ENCODE peak calls at places on chromosomes 13 and 19, in eight cellular contexts. C, D, X, W, M, U, N and E are unnamed samples.

GRCh38 chr13:74024314-74024713 is 109.9 kb downstream of the KLF12 start:
- DNase-seq in M (no peak), C (no peak), X (no peak), U (peak; percentile 42), N (no peak), D (no peak), W (no peak), E (no peak)

GRCh38 chr13:61913183-61913582 is 497.5 kb upstream of the PCDH20 start:
- DNase-seq in U (no peak), D (no peak), X (no peak), M (no peak), C (no peak), W (no peak), N (no peak), E (no peak)

GRCh38 chr13:109036091-109036490 is 406.7 kb downstream of the MYO16 start:
- DNase-seq in W (no peak), M (no peak), D (no peak), X (no peak), N (no peak), C (peak; percentile 7), U (peak; percentile 3), E (no peak)

GRCh38 chr13:110382229-110382628 is 75.1 kb downstream of the COL4A2 start:
- DNase-seq in D (no peak), U (peak; percentile 88), W (peak; percentile 97), C (no peak), N (no peak), X (no peak), M (no peak), E (no peak)

GRCh38 chr19:19170053-19170945 is at the start of gene MEF2B:
- DNase-seq in C (peak; percentile 93), X (peak; percentile 43), N (peak; percentile 77), U (peak; percentile 74), M (peak; percentile 64), D (peak; percentile 79), W (no peak), E (peak; percentile 90)

GRCh38 chr19:36573948-36574726 is 1.0 kb upstream of the ZNF529 start:
- DNase-seq in X (no peak), U (peak; percentile 73), W (no peak), C (no peak), D (no peak), M (no peak), N (no peak), E (peak; percentile 37)

GRCh38 chr13:112233256-112233655 is 142.9 kb upstream of the SPACA7 start:
- DNase-seq in C (no peak), N (no peak), W (no peak), U (no peak), M (no peak), X (no peak), D (no peak), E (no peak)

GRCh38 chr13:50801087-50801931 is 42.2 kb downstream of the DLEU7 start:
- DNase-seq in M (peak; percentile 66), D (peak; percentile 77), W (peak; percentile 79), C (peak; percentile 83), X (no peak), U (peak; percentile 90), N (no peak), E (peak; percentile 67)

GRCh38 chr13:66859078-66859477 is 371.1 kb downstream of the PCDH9 start:
- DNase-seq in N (no peak), M (no peak), X (no peak), C (no peak), W (no peak), D (no peak), U (peak; percentile 2), E (no peak)

GRCh38 chr19:6429419-6430221 is 3.9 kb downstream of the SLC25A41 start:
- DNase-seq in U (no peak), D (no peak), X (no peak), M (no peak), N (no peak), C (no peak), W (no peak), E (no peak)

GRCh38 chr19:38059897-38060296 is 152.9 kb downstream of the SIPA1L3 start:
- DNase-seq in M (no peak), D (no peak), X (no peak), N (no peak), W (no peak), U (peak; percentile 39), C (no peak), E (no peak)

GRCh38 chr19:40684280-40684679 is 6.2 kb downstream of the NUMBL start:
- DNase-seq in W (no peak), N (no peak), U (no peak), D (no peak), M (no peak), X (no peak), C (no peak), E (no peak)

GRCh38 chr19:41218615-41219507 is at the start of gene AXL:
- DNase-seq in W (peak; percentile 90), U (peak; percentile 68), X (no peak), M (no peak), C (peak; percentile 92), D (no peak), N (peak; percentile 81), E (peak; percentile 85)

GRCh38 chr13:113049981-113050380 is 55.6 kb upstream of the F7 start:
- DNase-seq in X (no peak), D (no peak), C (no peak), W (no peak), N (no peak), M (no peak), U (no peak), E (no peak)

GRCh38 chr13:85137516-85137915 is 661.7 kb downstream of the SLITRK6 start:
- DNase-seq in W (no peak), U (no peak), N (no peak), M (no peak), X (no peak), C (no peak), D (no peak), E (no peak)

GRCh38 chr19:51552996-51553725 is 17.9 kb upstream of the ZNF175 start:
- DNase-seq in X (peak; percentile 13), C (peak; percentile 83), M (peak; percentile 14), U (peak; percentile 67), D (no peak), N (peak; percentile 72), W (peak; percentile 55), E (peak; percentile 68)

GRCh38 chr13:76667551-76667950 is 218.7 kb downstream of the KCTD12 start:
- DNase-seq in D (no peak), C (peak; percentile 52), W (peak; percentile 68), N (no peak), M (peak; percentile 7), U (peak; percentile 89), X (no peak), E (peak; percentile 20)

GRCh38 chr13:33251131-33251629 is 34.4 kb downstream of the STARD13 start:
- DNase-seq in C (peak; percentile 83), U (peak; percentile 97), W (peak; percentile 98), M (no peak), X (no peak), D (no peak), N (no peak), E (peak; percentile 83)